ENCODE peak calls at places on chromosomes 7 and 10, in four cellular contexts. O, I, N and D are unnamed samples. For H3K36me3 and H3K9me3, the result is how much of the 10 kb centered on the place peaks cover.

GRCh38 chr7:116315293-116315692 is 105.0 kb downstream of the TES start:
- DNase-seq in O (no peak), I (no peak), N (no peak), D (no peak)

GRCh38 chr7:11005202-11005601 is 31.5 kb downstream of the PHF14 start:
- DNase-seq in O (no peak), I (no peak), N (no peak), D (no peak)

GRCh38 chr7:10973942-10974716 is 457 bp downstream of the PHF14 start:
- DNase-seq in O (no peak), I (peak), N (peak), D (peak)

GRCh38 chr10:55374060-55374459 is 573.0 kb upstream of the PCDH15 start:
- DNase-seq in O (no peak), I (peak), N (no peak), D (no peak)

GRCh38 chr10:71770255-71770654 is 3.1 kb downstream of the VSIR start:
- DNase-seq in O (no peak), I (no peak), N (no peak), D (no peak)

GRCh38 chr10:132698761-132699391 is 87.1 kb downstream of the NKX6-2 start:
- DNase-seq in O (no peak), I (peak), N (no peak), D (no peak)

GRCh38 chr10:28790146-28790545 is 112.8 kb downstream of the BAMBI start:
- DNase-seq in O (no peak), I (no peak), N (no peak), D (no peak)

GRCh38 chr10:95506056-95506737 is 55.0 kb downstream of the SORBS1 start:
- DNase-seq in O (no peak), I (no peak), N (no peak), D (no peak)

GRCh38 chr10:97456686-97457065 is 10.7 kb downstream of the ZDHHC16 start:
- DNase-seq in O (no peak), I (no peak), N (no peak), D (no peak)

GRCh38 chr7:133576769-133577168 is 323.9 kb downstream of the EXOC4 start:
- DNase-seq in O (no peak), I (no peak), N (peak), D (no peak)

GRCh38 chr10:33697016-33697415 is 362.5 kb upstream of the NRP1 start:
- DNase-seq in O (no peak), I (no peak), N (no peak), D (no peak)

GRCh38 chr7:32436529-32436928 is 53.7 kb downstream of the LSM5 start:
- DNase-seq in O (no peak), I (no peak), N (no peak), D (no peak)

GRCh38 chr7:128783143-128783799 is 7.7 kb upstream of the OPN1SW start:
- DNase-seq in O (no peak), I (peak), N (peak), D (no peak)

GRCh38 chr10:62024026-62024701 is 122.7 kb downstream of the ARID5B start:
- DNase-seq in O (no peak), I (no peak), N (no peak), D (no peak)

GRCh38 chr10:18658301-18658991 is 785 bp upstream of the ARL5B start:
- DNase-seq in O (no peak), I (no peak), N (no peak), D (no peak)

GRCh38 chr10:91613411-91614253 is 19.2 kb downstream of the PPP1R3C start:
- DNase-seq in O (no peak), I (no peak), N (peak), D (no peak)

GRCh38 chr10:110852255-110852896 is 19.4 kb upstream of the PDCD4 start:
- DNase-seq in O (peak), I (no peak), N (no peak), D (peak)

GRCh38 chr10:103758294-103758681 is 97.1 kb downstream of the SH3PXD2A start:
- DNase-seq in O (no peak), I (no peak), N (no peak), D (no peak)

GRCh38 chr7:279821-280220 is 10.1 kb upstream of the FOXL3 start:
- DNase-seq in O (no peak), I (peak), N (no peak), D (no peak)

GRCh38 chr10:474406-474805 is 215.1 kb downstream of the DIP2C start:
- DNase-seq in O (no peak), I (no peak), N (no peak), D (no peak)

GRCh38 chr10:84946984-84947383 is 618.6 kb downstream of the CCSER2 start:
- DNase-seq in O (no peak), I (no peak), N (no peak), D (no peak)

GRCh38 chr7:45923290-45923689 is 2.2 kb upstream of the IGFBP3 start:
- DNase-seq in O (peak), I (peak), N (peak), D (peak)

GRCh38 chr10:104641150-104642000 is at the start of gene SORCS3:
- DNase-seq in O (no peak), I (no peak), N (peak), D (peak)

GRCh38 chr7:12162420-12163113 is 48.5 kb upstream of the TMEM106B start:
- DNase-seq in O (no peak), I (no peak), N (no peak), D (no peak)

GRCh38 chr7:113582471-113582870 is 336.3 kb downstream of the PPP1R3A start:
- DNase-seq in O (no peak), I (no peak), N (no peak), D (no peak)

GRCh38 chr7:69617364-69617763 is 19.1 kb downstream of the AUTS2 start:
- DNase-seq in O (no peak), I (no peak), N (no peak), D (no peak)

GRCh38 chr10:116667484-116667883 is 46.7 kb downstream of the PNLIPRP2 start:
- DNase-seq in O (no peak), I (no peak), N (no peak), D (no peak)

GRCh38 chr7:31814187-31814586 is 127.2 kb downstream of the PPP1R17 start:
- DNase-seq in O (no peak), I (no peak), N (no peak), D (peak)

GRCh38 chr10:3889961-3890522 is 105.0 kb upstream of the KLF6 start:
- DNase-seq in O (no peak), I (no peak), N (no peak), D (no peak)
- H3K36me3 ChIP-seq in O (under half), I (under half), N (under half), D (under half)

GRCh38 chr10:126907423-126907970 is 2.3 kb downstream of the DOCK1 start:
- DNase-seq in O (no peak), I (no peak), N (no peak), D (no peak)
- TF ChIP-seq CTCF in O (no peak), I (no peak), N (no peak), D (no peak)

DNA sequence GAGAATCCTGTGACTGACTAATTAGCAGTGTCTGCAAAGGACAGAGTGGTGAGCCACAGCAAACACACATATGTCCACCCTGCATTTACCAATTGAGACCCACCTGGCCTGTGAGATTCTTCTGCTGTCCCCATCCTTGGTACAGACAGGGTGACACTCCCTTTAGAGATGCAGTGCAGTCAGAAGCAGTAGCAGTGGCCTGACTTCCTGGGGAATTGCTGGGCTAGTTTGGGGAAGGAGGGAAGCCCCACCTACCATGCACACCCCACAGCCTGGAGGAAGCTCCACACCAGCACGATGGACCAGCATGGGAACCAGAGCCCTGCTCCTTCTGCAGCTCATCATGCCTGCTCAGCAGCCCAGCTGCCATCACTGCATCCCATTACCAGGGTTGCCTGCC is 924.9 kb upstream of the ZNF722 start:
- DNase-seq in O (no peak), I (no peak), N (no peak), D (no peak)
- H3K9me3 ChIP-seq in O (under half), I (half or more), N (under half), D (under half)

DNA sequence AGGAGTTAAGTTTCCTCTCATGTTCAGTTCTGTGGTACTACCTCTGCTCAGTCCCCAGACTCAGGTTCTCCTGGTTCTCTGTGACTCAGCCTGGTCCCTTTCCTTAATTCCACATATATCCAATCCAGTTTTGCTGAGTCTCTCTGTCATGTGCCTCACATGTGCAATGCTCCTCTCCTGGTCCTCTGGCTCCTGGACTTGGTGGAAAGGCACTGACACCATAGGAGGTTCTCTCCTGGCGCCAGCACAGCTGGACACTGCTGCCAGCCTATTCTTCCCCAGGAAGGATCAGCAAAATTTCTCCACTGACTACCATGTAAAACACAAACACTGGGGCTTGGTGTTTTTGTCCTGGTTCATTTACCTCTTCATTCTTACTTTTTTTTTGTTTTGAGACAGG is 27.8 kb downstream of the GLUD1 start:
- DNase-seq in O (no peak), I (no peak), N (no peak), D (no peak)
- H3K36me3 ChIP-seq in O (under half), I (half or more), N (half or more), D (half or more)

DNA sequence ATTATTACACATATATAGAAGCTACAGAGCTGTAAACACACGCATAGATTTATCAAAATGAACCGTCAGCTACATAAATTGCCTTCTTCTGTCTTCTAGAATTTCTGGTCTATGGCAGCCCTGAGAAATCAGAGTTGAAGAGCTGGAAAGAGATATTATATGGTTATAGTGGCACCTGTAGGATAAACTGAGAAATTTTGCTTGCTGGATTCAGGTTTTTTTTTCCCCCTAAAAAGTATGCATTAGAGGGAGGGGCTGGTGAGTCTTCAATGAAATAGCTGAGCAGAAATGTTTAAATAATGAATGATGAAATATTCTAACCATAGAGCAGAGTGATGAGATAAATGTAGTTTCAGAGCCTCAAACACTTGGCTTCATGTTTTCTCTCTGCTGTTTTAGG is 78.0 kb upstream of the DYNC1I1 start:
- DNase-seq in O (no peak), I (no peak), N (no peak), D (no peak)
- TF ChIP-seq CTCF in O (no peak), I (no peak), N (no peak), D (no peak)

GRCh38 chr7:149527414-149527813 is 29.8 kb upstream of the ZNF746 start:
- DNase-seq in O (no peak), I (no peak), N (no peak), D (no peak)

GRCh38 chr7:149529136-149529718 is 31.6 kb upstream of the ZNF746 start:
- DNase-seq in O (no peak), I (no peak), N (no peak), D (no peak)

GRCh38 chr7:149524399-149524798 is 26.8 kb upstream of the ZNF746 start:
- DNase-seq in O (no peak), I (no peak), N (no peak), D (no peak)

DNA sequence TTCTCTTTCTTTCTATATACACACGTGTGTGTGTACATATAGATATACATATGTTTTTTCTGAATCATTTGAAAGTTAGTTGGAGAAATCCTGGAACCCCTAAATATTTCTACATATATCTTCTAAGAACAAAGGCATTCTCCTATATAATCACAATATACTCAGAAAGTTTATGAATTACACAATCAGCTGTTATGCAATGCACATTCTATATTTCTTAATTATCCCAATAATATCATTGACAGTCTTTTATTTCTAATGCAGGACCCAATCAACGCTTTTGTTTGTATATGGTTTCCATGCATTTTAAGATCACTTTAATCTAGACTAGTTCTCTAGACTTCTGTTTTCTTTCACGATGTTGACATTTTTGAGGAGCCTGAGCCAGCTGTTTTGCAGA is 27.7 kb upstream of the ZNF746 start:
- DNase-seq in O (no peak), I (no peak), N (no peak), D (no peak)
- H3K9me3 ChIP-seq in O (under half), I (under half), N (under half), D (under half)

DNA sequence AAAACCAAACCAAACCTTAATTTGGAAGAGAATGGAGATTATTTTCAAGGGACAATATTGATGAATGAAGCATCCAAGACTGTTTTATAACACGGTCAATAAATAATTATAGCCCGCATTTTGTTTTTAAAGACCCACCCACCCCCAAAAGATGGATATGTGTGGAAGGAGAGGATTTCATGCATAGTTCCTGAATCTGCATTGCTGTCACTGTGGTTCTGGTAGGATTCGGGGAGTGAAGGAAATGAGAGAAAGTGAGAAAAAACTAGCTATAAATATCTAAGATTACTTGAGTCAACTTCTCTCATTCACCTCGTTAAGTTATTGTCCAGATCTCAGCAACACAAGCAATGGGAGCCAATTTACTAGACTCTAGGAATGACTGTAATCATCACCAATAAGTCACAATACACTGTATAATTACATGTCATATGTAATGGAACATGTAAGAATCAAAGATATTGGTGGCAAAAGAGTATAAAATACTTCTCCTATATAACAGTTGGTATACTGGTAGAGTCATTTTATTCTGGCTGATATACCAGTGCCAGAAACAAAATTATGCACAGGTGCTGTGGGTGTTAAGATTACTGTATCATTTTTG is 30.2 kb downstream of the NAMPT start:
- DNase-seq in O (no peak), I (no peak), N (no peak), D (no peak)
- H3K36me3 ChIP-seq in O (under half), I (half or more), N (half or more), D (under half)

DNA sequence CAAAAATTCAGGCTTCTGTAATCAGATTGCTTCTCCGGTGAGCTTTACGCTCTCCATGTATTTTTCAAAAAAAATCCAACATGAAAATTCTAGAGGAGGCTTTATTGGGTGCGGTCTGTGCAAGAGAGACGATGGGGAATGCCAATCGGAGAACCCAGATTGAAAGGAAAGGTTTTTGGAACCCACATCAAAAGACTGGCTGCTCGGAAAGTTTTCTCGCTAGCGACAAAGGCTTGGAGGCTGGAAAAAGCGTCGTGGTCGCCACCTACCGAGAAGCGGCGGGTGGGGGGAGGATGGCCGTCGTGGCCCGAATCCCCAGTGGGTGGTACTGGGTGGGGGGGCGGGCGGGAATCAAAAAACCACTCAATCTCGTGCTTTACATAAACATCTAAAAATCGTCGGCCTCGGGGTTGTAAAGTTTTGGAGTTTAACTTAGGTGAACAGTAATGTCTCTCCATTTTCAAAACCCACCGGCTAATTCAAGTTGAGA is 1.1 kb upstream of the GTF2I start:
- DNase-seq in O (peak), I (peak), N (peak), D (peak)
- TF ChIP-seq CTCF in O (no peak), I (peak), N (no peak), D (peak)

DNA sequence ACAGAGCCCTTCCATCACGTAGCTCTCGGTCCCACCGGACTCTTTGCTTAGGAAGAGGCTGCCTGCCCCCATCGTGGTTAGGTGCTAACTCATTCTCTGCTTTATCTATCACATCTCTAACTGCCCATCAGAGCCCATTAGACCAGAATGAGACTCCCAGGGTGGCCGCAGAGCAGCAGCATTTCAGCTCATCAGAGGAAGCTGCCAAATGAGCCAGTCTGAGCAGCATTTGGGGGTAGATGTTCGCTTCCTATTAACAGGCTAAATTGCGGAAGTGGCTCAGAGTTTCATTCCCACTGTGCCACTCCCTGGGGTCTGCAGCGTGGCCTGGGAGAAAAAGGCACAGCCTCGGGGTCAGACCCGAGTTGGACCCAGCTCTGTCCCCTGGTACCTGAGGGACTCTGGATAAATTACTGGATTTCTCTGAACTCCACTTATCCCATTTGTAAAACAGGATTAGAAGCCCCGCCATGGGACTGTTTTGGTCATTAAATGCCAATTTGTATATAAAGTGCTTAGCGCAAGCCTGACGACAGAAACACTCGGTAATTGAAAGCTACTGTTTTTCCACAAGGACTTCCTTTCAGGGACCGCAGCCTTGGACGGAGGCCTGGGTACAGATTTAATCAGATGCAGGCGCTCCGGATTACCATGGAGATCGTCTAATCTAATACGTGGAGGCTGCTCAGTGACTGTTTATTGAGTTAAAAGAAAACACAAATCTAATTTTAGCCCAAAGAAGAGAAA is 73.7 kb upstream of the PRLHR start:
- DNase-seq in O (no peak), I (no peak), N (peak), D (no peak)
- H3K9me3 ChIP-seq in O (under half), I (under half), N (under half), D (under half)

GRCh38 chr7:100679129-100679926 is 5.8 kb downstream of the GNB2 start:
- DNase-seq in O (no peak), I (no peak), N (peak), D (no peak)

GRCh38 chr7:100677308-100678095 is 4.0 kb downstream of the GNB2 start:
- DNase-seq in O (no peak), I (no peak), N (peak), D (no peak)

GRCh38 chr7:100676501-100677306 is 3.2 kb downstream of the GNB2 start:
- DNase-seq in O (no peak), I (peak), N (no peak), D (no peak)

GRCh38 chr7:100679927-100680588 is 6.5 kb downstream of the GNB2 start:
- DNase-seq in O (no peak), I (peak), N (peak), D (no peak)

GRCh38 chr7:100678291-100678984 is 4.9 kb downstream of the GNB2 start:
- DNase-seq in O (no peak), I (peak), N (peak), D (no peak)
- H3K36me3 ChIP-seq in O (under half), I (half or more), N (under half), D (half or more)